ENCODE peak calls at places on chromosome 9, in five cellular contexts. L, M, F, Y and U are unnamed samples.

GRCh38 chr9:5884191-5884590 is 6.5 kb upstream of the MLANA start:
- DNase-seq in L (no peak), M (no peak), F (no peak), Y (no peak), U (no peak)

GRCh38 chr9:33840381-33840780 is 23.4 kb downstream of the UBE2R2 start:
- DNase-seq in L (no peak), M (no peak), F (no peak), Y (no peak), U (no peak)

GRCh38 chr9:101536938-101537337 is 3.3 kb downstream of the RNF20 start:
- DNase-seq in L (no peak), M (no peak), F (no peak), Y (peak), U (no peak)

GRCh38 chr9:137276757-137277328 is 683 bp upstream of the TOR4A start:
- DNase-seq in L (peak), M (no peak), F (no peak), Y (peak), U (peak)

GRCh38 chr9:132409828-132410528 is at the start of gene CFAP77:
- DNase-seq in L (no peak), M (no peak), F (peak), Y (peak), U (no peak)

GRCh38 chr9:136527721-136528710 is 17.8 kb downstream of the NOTCH1 start:
- DNase-seq in L (no peak), M (no peak), F (peak), Y (no peak), U (no peak)

GRCh38 chr9:127033784-127034183 is 88.7 kb downstream of the ANGPTL2 start:
- DNase-seq in L (no peak), M (no peak), F (no peak), Y (no peak), U (no peak)

GRCh38 chr9:127567119-127567897 is 44.8 kb upstream of the STXBP1 start:
- DNase-seq in L (no peak), M (no peak), F (no peak), Y (peak), U (no peak)

GRCh38 chr9:126690431-126691051 is 76.8 kb downstream of the LMX1B start:
- DNase-seq in L (no peak), M (no peak), F (peak), Y (peak), U (no peak)

GRCh38 chr9:85944672-85945071 is 3.7 kb downstream of the NAA35 start:
- DNase-seq in L (no peak), M (no peak), F (no peak), Y (no peak), U (no peak)

GRCh38 chr9:21933865-21934264 is 60.3 kb downstream of the CDKN2A start:
- DNase-seq in L (no peak), M (no peak), F (no peak), Y (no peak), U (no peak)

GRCh38 chr9:85056203-85056572 is 386.7 kb downstream of the NTRK2 start:
- DNase-seq in L (no peak), M (no peak), F (no peak), Y (no peak), U (no peak)

GRCh38 chr9:87395804-87396458 is 101.7 kb upstream of the DAPK1 start:
- DNase-seq in L (no peak), M (no peak), F (no peak), Y (no peak), U (no peak)

GRCh38 chr9:17556935-17557334 is 21.9 kb upstream of the SH3GL2 start:
- DNase-seq in L (no peak), M (no peak), F (no peak), Y (no peak), U (no peak)

GRCh38 chr9:95193067-95193466 is 124.4 kb downstream of the FANCC start:
- DNase-seq in L (no peak), M (no peak), F (no peak), Y (peak), U (no peak)

GRCh38 chr9:35035851-35036701 is 36.3 kb downstream of the VCP start:
- DNase-seq in L (no peak), M (no peak), F (no peak), Y (peak), U (no peak)

GRCh38 chr9:128282500-128282899 is 6.4 kb downstream of the SWI5 start:
- DNase-seq in L (no peak), M (no peak), F (no peak), Y (no peak), U (no peak)

GRCh38 chr9:3549243-3549642 is 23.4 kb upstream of the RFX3 start:
- DNase-seq in L (no peak), M (no peak), F (no peak), Y (peak), U (no peak)

GRCh38 chr9:42388846-42389245 is 205.4 kb downstream of the SPATA31A6 start:
- DNase-seq in L (no peak), M (no peak), F (no peak), Y (no peak), U (no peak)

GRCh38 chr9:74519419-74519818 is 22.3 kb downstream of the RORB start:
- DNase-seq in L (no peak), M (no peak), F (no peak), Y (no peak), U (no peak)

GRCh38 chr9:13088734-13089427 is 190.6 kb downstream of the MPDZ start:
- DNase-seq in L (no peak), M (no peak), F (peak), Y (peak), U (no peak)

GRCh38 chr9:104748359-104749031 is 1.0 kb downstream of the NIPSNAP3A start:
- DNase-seq in L (no peak), M (no peak), F (peak), Y (peak), U (no peak)

DNA sequence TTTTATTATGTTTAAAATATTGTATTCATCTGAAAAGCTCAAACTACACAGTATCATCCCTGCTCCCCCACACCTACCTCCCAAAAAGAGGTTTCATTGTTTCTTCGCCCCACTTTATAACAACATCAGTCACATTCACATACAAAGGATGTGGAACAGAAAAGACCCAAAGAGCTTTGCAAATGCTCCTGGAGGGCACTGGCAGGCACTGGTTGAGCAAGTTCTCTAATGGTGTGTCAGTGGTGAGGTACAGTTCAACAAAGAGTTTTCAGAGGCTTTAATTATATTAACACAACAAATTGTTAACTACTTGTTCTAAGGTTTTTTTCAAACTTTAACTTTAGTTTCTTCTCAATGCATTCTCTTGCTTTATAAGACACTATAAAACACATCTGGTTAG is 54.1 kb upstream of the ECM2 start:
- DNase-seq in L (no peak), M (no peak), F (no peak), Y (no peak), U (no peak)
- TF ChIP-seq POLR2A in L (no peak), M (no peak), F (no peak), Y (no peak), U (no peak)

GRCh38 chr9:99222416-99223280 is 566 bp downstream of the SEC61B start:
- DNase-seq in L (no peak), M (no peak), F (no peak), Y (peak), U (no peak)
- TF ChIP-seq POLR2A in L (no peak), M (no peak), F (no peak), Y (no peak), U (no peak)

GRCh38 chr9:109159583-109159982 is 7.5 kb downstream of the FRRS1L start:
- DNase-seq in L (no peak), M (no peak), F (no peak), Y (peak), U (no peak)
- TF ChIP-seq POLR2A in L (no peak), M (no peak), F (no peak), Y (no peak), U (no peak)

DNA sequence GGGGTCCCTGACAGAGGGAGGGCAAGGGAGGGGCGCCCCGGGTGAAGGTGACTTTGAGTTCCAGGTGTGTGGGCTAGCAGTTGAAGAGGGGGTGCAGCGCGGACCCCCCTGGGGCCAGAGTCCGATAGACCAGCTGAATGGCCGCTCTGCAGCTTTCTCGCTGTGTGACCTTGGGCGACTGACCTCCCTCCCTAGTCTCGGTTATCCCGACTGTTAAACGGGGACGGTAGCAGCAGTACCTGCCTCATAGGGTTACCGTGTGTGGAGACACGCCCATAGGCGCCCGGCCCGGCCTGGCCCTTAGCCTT is 31.3 kb downstream of the PRRX2 start:
- DNase-seq in L (no peak), M (no peak), F (no peak), Y (no peak), U (no peak)
- TF ChIP-seq POLR2A in L (no peak), M (no peak), F (no peak), Y (no peak), U (no peak)

GRCh38 chr9:113508111-113508749 is 44.7 kb downstream of the RGS3 start:
- DNase-seq in L (no peak), M (no peak), F (no peak), Y (peak), U (no peak)
- TF ChIP-seq POLR2A in L (no peak), M (no peak), F (no peak), Y (no peak), U (no peak)

GRCh38 chr9:135126480-135127187 is 39.2 kb downstream of the OLFM1 start:
- DNase-seq in L (no peak), M (no peak), F (peak), Y (no peak), U (peak)
- TF ChIP-seq POLR2A in L (no peak), M (no peak), F (no peak), Y (no peak), U (no peak)

GRCh38 chr9:134358968-134359319 is 32.7 kb downstream of the RXRA start:
- DNase-seq in L (no peak), M (no peak), F (no peak), Y (no peak), U (no peak)

GRCh38 chr9:134360897-134361296 is 34.6 kb downstream of the RXRA start:
- DNase-seq in L (no peak), M (no peak), F (peak), Y (no peak), U (no peak)

GRCh38 chr9:134360180-134360759 is 34.0 kb downstream of the RXRA start:
- DNase-seq in L (no peak), M (no peak), F (no peak), Y (no peak), U (no peak)

GRCh38 chr9:134358026-134358967 is 32.0 kb downstream of the RXRA start:
- DNase-seq in L (no peak), M (no peak), F (no peak), Y (peak), U (no peak)

DNA sequence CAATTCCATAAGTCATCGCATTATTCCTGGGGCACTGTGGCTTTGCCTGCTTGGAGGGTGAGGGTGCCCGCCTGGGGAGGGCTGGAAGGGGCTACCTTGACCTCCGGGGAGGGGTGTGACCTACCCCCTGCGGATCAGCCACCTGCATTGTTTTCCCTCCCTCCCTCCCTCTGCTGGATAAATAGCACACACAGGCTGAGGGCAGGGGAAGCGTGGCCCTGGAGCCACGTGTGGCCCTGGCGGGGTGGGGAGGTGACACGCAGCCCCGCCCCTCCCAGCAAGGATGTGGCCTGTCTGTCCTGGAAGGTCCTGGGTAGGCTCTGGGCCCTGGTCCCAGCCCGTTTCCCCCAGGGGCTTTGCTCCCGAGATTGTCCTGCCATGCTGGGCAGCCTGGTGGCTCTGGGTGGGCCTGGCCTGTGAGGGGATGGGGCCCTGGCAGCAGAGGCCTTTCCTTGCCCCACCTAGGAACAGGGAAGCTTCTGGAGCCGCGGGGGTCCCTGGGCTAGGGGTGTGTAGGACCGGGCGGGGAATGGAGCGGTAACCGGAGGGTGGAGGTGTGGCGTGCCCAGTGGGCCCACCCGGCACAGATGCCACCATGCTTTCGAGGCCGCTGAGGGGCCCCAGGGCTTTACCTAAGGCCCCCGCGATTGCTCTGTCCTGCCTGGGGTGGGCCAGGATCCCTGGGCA is 33.4 kb downstream of the RXRA start:
- DNase-seq in L (no peak), M (no peak), F (no peak), Y (peak), U (no peak)
- TF ChIP-seq POLR2A in L (no peak), M (no peak), F (no peak), Y (no peak), U (no peak)

GRCh38 chr9:99103505-99103904 is 1.4 kb upstream of the TGFBR1 start:
- DNase-seq in L (no peak), M (no peak), F (no peak), Y (no peak), U (no peak)

GRCh38 chr9:99106044-99106375 is 1.1 kb downstream of the TGFBR1 start:
- DNase-seq in L (no peak), M (no peak), F (no peak), Y (no peak), U (no peak)

GRCh38 chr9:99104459-99105151 is at the start of gene TGFBR1:
- DNase-seq in L (peak), M (peak), F (peak), Y (peak), U (peak)

GRCh38 chr9:99103909-99104458 is 929 bp upstream of the TGFBR1 start:
- DNase-seq in L (no peak), M (no peak), F (peak), Y (no peak), U (no peak)

GRCh38 chr9:99105152-99106043 is 485 bp downstream of the TGFBR1 start:
- DNase-seq in L (no peak), M (peak), F (peak), Y (peak), U (peak)
- TF ChIP-seq POLR2A in L (peak), M (no peak), F (peak), Y (no peak), U (no peak)

GRCh38 chr9:76191493-76191892 is 202.7 kb downstream of the RFK start:
- DNase-seq in L (no peak), M (no peak), F (no peak), Y (no peak), U (no peak)

GRCh38 chr9:76192013-76192412 is 202.2 kb downstream of the RFK start:
- DNase-seq in L (no peak), M (no peak), F (no peak), Y (no peak), U (no peak)

GRCh38 chr9:76200315-76200714 is 193.9 kb downstream of the RFK start:
- DNase-seq in L (no peak), M (no peak), F (no peak), Y (no peak), U (no peak)

GRCh38 chr9:76198336-76198735 is 195.9 kb downstream of the RFK start:
- DNase-seq in L (no peak), M (no peak), F (no peak), Y (no peak), U (no peak)

DNA sequence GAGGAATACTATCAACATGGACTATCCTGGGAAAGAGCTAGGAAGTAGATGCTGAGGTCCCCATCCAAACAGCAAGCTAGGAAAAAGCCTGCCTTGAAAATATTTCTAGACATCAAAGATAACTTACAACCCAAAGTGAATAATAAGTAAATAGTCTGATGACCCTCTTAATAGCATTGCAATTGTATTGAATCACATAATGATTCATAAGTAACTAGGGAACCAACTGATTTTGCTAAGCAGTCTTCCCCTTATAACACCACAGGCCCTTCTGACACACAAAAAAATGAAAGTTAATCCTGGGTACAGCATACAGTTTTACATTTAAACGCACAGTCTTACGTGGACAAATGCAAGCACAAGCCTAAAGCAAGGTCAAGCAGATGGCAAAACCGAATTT is 199.3 kb downstream of the RFK start:
- DNase-seq in L (no peak), M (no peak), F (no peak), Y (no peak), U (no peak)
- TF ChIP-seq POLR2A in L (no peak), M (no peak), F (no peak), Y (no peak), U (no peak)

GRCh38 chr9:133960568-133961129 is 31.5 kb downstream of the VAV2 start:
- DNase-seq in L (no peak), M (no peak), F (no peak), Y (no peak), U (no peak)

GRCh38 chr9:133959171-133959570 is 33.0 kb downstream of the VAV2 start:
- DNase-seq in L (no peak), M (no peak), F (no peak), Y (no peak), U (no peak)

GRCh38 chr9:133957328-133957727 is 34.8 kb downstream of the VAV2 start:
- DNase-seq in L (no peak), M (no peak), F (no peak), Y (no peak), U (no peak)

GRCh38 chr9:133959966-133960567 is 32.1 kb downstream of the VAV2 start:
- DNase-seq in L (no peak), M (no peak), F (no peak), Y (no peak), U (no peak)

GRCh38 chr9:133958756-133959155 is 33.4 kb downstream of the VAV2 start:
- DNase-seq in L (no peak), M (no peak), F (no peak), Y (no peak), U (no peak)
- TF ChIP-seq POLR2A in L (no peak), M (no peak), F (no peak), Y (no peak), U (no peak)